ENCODE peak calls at places on chromosome 1, in six cellular contexts. One of them, this sample, is unnamed.

GRCh38 chr1:209409786-209410185 is 173.7 kb upstream of the CAMK1G start:
- DNase-seq in H9: no peak
- DNase-seq in IMR-90: peak
- DNase-seq in mesenchymal stem cell: peak
- DNase-seq in H1: no peak
- DNase-seq in trophoblast cell: peak
- DNase-seq in this sample: no peak

GRCh38 chr1:111424281-111424680 is 3.3 kb downstream of the OVGP1 start:
- DNase-seq in H9: no peak
- DNase-seq in IMR-90: no peak
- DNase-seq in mesenchymal stem cell: no peak
- DNase-seq in H1: no peak
- DNase-seq in trophoblast cell: no peak
- DNase-seq in this sample: no peak

GRCh38 chr1:170634293-170634692 is 29.6 kb upstream of the PRRX1 start:
- DNase-seq in H9: no peak
- DNase-seq in IMR-90: peak
- DNase-seq in mesenchymal stem cell: peak
- DNase-seq in H1: no peak
- DNase-seq in trophoblast cell: no peak
- DNase-seq in this sample: no peak

GRCh38 chr1:2269922-2270259 is 41.8 kb downstream of the SKI start:
- DNase-seq in H9: no peak
- DNase-seq in IMR-90: no peak
- DNase-seq in mesenchymal stem cell: no peak
- DNase-seq in H1: no peak
- DNase-seq in trophoblast cell: no peak
- DNase-seq in this sample: no peak

GRCh38 chr1:18681423-18681835 is 50.8 kb downstream of the PAX7 start:
- DNase-seq in H9: no peak
- DNase-seq in IMR-90: peak
- DNase-seq in mesenchymal stem cell: peak
- DNase-seq in H1: no peak
- DNase-seq in trophoblast cell: peak
- DNase-seq in this sample: no peak

GRCh38 chr1:234495231-234495990 is 16.4 kb upstream of the TARBP1 start:
- DNase-seq in H9: no peak
- DNase-seq in IMR-90: peak
- DNase-seq in mesenchymal stem cell: peak
- DNase-seq in H1: no peak
- DNase-seq in trophoblast cell: peak
- DNase-seq in this sample: no peak

GRCh38 chr1:178031856-178032320 is 62.0 kb upstream of the RASAL2 start:
- DNase-seq in H9: peak
- DNase-seq in IMR-90: peak
- DNase-seq in mesenchymal stem cell: peak
- DNase-seq in H1: peak
- DNase-seq in trophoblast cell: peak
- DNase-seq in this sample: peak

GRCh38 chr1:205298191-205298994 is 23.2 kb downstream of the NUAK2 start:
- DNase-seq in H9: peak
- DNase-seq in IMR-90: peak
- DNase-seq in mesenchymal stem cell: peak
- DNase-seq in H1: no peak
- DNase-seq in trophoblast cell: peak
- DNase-seq in this sample: no peak

GRCh38 chr1:23577056-23577985 is 18.0 kb upstream of the ID3 start:
- DNase-seq in H9: no peak
- DNase-seq in IMR-90: peak
- DNase-seq in mesenchymal stem cell: peak
- DNase-seq in H1: no peak
- DNase-seq in trophoblast cell: peak
- DNase-seq in this sample: no peak

GRCh38 chr1:111127923-111128643 is 11.8 kb downstream of the DRAM2 start:
- DNase-seq in H9: no peak
- DNase-seq in IMR-90: no peak
- DNase-seq in mesenchymal stem cell: no peak
- DNase-seq in H1: no peak
- DNase-seq in trophoblast cell: peak
- DNase-seq in this sample: no peak

GRCh38 chr1:167876597-167877175 is 37.2 kb downstream of the ADCY10 start:
- DNase-seq in H9: no peak
- DNase-seq in IMR-90: no peak
- DNase-seq in mesenchymal stem cell: no peak
- DNase-seq in H1: no peak
- DNase-seq in trophoblast cell: no peak
- DNase-seq in this sample: no peak

GRCh38 chr1:89887270-89887669 is 66.4 kb downstream of the LRRC8D start:
- DNase-seq in H9: no peak
- DNase-seq in IMR-90: peak
- DNase-seq in mesenchymal stem cell: no peak
- DNase-seq in H1: no peak
- DNase-seq in trophoblast cell: peak
- DNase-seq in this sample: no peak

GRCh38 chr1:92376345-92376744 is 77.5 kb downstream of the RPAP2 start:
- DNase-seq in H9: no peak
- DNase-seq in IMR-90: no peak
- DNase-seq in mesenchymal stem cell: no peak
- DNase-seq in H1: no peak
- DNase-seq in trophoblast cell: no peak
- DNase-seq in this sample: no peak

GRCh38 chr1:176669782-176670181 is 206.8 kb downstream of the PAPPA2 start:
- DNase-seq in H9: no peak
- DNase-seq in IMR-90: no peak
- DNase-seq in mesenchymal stem cell: no peak
- DNase-seq in H1: no peak
- DNase-seq in trophoblast cell: no peak
- DNase-seq in this sample: no peak

GRCh38 chr1:202255343-202255742 is 61.7 kb downstream of the LGR6 start:
- DNase-seq in H9: no peak
- DNase-seq in IMR-90: peak
- DNase-seq in mesenchymal stem cell: peak
- DNase-seq in H1: no peak
- DNase-seq in trophoblast cell: no peak
- DNase-seq in this sample: no peak

GRCh38 chr1:150576794-150577556 is 2.4 kb downstream of the MCL1 start:
- DNase-seq in H9: no peak
- DNase-seq in IMR-90: peak
- DNase-seq in mesenchymal stem cell: peak
- DNase-seq in H1: no peak
- DNase-seq in trophoblast cell: peak
- DNase-seq in this sample: no peak

GRCh38 chr1:151963288-151963687 is 30.4 kb downstream of the S100A10 start:
- DNase-seq in H9: no peak
- DNase-seq in IMR-90: no peak
- DNase-seq in mesenchymal stem cell: no peak
- DNase-seq in H1: no peak
- DNase-seq in trophoblast cell: no peak
- DNase-seq in this sample: no peak

GRCh38 chr1:11157394-11157793 is 31.8 kb upstream of the ANGPTL7 start:
- DNase-seq in H9: no peak
- DNase-seq in IMR-90: no peak
- DNase-seq in mesenchymal stem cell: no peak
- DNase-seq in H1: no peak
- DNase-seq in trophoblast cell: no peak
- DNase-seq in this sample: no peak
- H3K27ac ChIP-seq in H9: no peak
- H3K27ac ChIP-seq in IMR-90: no peak
- H3K27ac ChIP-seq in mesenchymal stem cell: no peak
- H3K27ac ChIP-seq in H1: no peak
- H3K27ac ChIP-seq in trophoblast cell: no peak
- H3K27ac ChIP-seq in this sample: no peak

GRCh38 chr1:113905435-113905861 is 322 bp downstream of the DCLRE1B start:
- DNase-seq in H9: peak
- DNase-seq in IMR-90: no peak
- DNase-seq in mesenchymal stem cell: no peak
- DNase-seq in H1: no peak
- DNase-seq in trophoblast cell: peak
- DNase-seq in this sample: no peak

GRCh38 chr1:113903496-113904291 is 905 bp downstream of the AP4B1 start:
- DNase-seq in H9: no peak
- DNase-seq in IMR-90: no peak
- DNase-seq in mesenchymal stem cell: no peak
- DNase-seq in H1: no peak
- DNase-seq in trophoblast cell: no peak
- DNase-seq in this sample: no peak

GRCh38 chr1:113901171-113901570 is 3.4 kb downstream of the AP4B1 start:
- DNase-seq in H9: no peak
- DNase-seq in IMR-90: no peak
- DNase-seq in mesenchymal stem cell: no peak
- DNase-seq in H1: no peak
- DNase-seq in trophoblast cell: no peak
- DNase-seq in this sample: no peak

GRCh38 chr1:113904292-113904673 is 316 bp downstream of the AP4B1 start:
- DNase-seq in H9: peak
- DNase-seq in IMR-90: no peak
- DNase-seq in mesenchymal stem cell: no peak
- DNase-seq in H1: no peak
- DNase-seq in trophoblast cell: no peak
- DNase-seq in this sample: no peak

GRCh38 chr1:113904674-113905434 is at the start of the genes AP4B1 and DCLRE1B:
- DNase-seq in H9: peak
- DNase-seq in IMR-90: peak
- DNase-seq in mesenchymal stem cell: peak
- DNase-seq in H1: peak
- DNase-seq in trophoblast cell: peak
- DNase-seq in this sample: peak
- H3K4ac ChIP-seq in H9: no peak
- H3K4ac ChIP-seq in IMR-90: peak
- H3K4ac ChIP-seq in mesenchymal stem cell: peak
- H3K4ac ChIP-seq in H1: peak
- H3K4ac ChIP-seq in trophoblast cell: peak
- H3K4ac ChIP-seq in this sample: no peak

DNA sequence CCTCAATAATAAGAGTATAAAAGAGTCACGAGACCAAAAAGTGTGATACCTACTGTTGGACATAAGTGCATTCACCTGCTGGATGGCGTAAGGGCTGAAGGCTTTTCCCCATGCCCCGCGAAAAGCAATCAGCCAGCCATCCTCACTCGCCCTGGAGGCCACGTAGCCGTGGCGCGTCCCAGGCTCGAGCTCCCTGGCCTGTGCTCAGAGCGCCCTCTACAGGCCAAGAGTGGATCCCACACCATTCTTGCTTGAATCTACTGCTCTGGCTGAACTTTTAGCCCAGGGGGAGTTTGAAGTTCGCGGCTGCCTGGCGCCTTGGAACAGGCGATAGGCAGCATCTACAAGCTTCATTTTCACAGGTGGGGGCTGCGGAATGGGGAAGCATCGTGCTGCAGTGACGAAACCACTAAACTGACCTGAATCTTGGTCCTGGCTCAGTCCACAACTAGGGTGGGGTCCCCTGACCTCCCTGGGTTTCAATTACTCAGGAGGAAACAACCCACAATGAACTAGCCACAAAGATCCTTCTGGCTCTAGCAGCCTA is 70.3 kb upstream of the SERBP1 start:
- DNase-seq in H9: peak
- DNase-seq in IMR-90: peak
- DNase-seq in mesenchymal stem cell: peak
- DNase-seq in H1: peak
- DNase-seq in trophoblast cell: peak
- DNase-seq in this sample: peak
- H2AFZ ChIP-seq in H9: no peak
- H2AFZ ChIP-seq in IMR-90: peak
- H2AFZ ChIP-seq in mesenchymal stem cell: no peak
- H2AFZ ChIP-seq in H1: no peak
- H2AFZ ChIP-seq in trophoblast cell: no peak
- H2AFZ ChIP-seq in this sample: peak

GRCh38 chr1:15154480-15155036 is 1.0 kb downstream of the TMEM51 start:
- DNase-seq in H9: peak
- DNase-seq in IMR-90: no peak
- DNase-seq in mesenchymal stem cell: peak
- DNase-seq in H1: no peak
- DNase-seq in trophoblast cell: peak
- DNase-seq in this sample: no peak
- H3K27ac ChIP-seq in H9: no peak
- H3K27ac ChIP-seq in IMR-90: peak
- H3K27ac ChIP-seq in mesenchymal stem cell: no peak
- H3K27ac ChIP-seq in H1: no peak
- H3K27ac ChIP-seq in trophoblast cell: no peak
- H3K27ac ChIP-seq in this sample: no peak

GRCh38 chr1:30525980-30526651 is 197.3 kb downstream of the MATN1 start:
- DNase-seq in H9: no peak
- DNase-seq in IMR-90: peak
- DNase-seq in mesenchymal stem cell: peak
- DNase-seq in H1: no peak
- DNase-seq in trophoblast cell: no peak
- DNase-seq in this sample: no peak
- H3K4ac ChIP-seq in H9: no peak
- H3K4ac ChIP-seq in IMR-90: no peak
- H3K4ac ChIP-seq in mesenchymal stem cell: no peak
- H3K4ac ChIP-seq in H1: no peak
- H3K4ac ChIP-seq in trophoblast cell: no peak
- H3K4ac ChIP-seq in this sample: no peak

GRCh38 chr1:172449585-172450523 is 6.0 kb upstream of the PIGC start:
- DNase-seq in H9: peak
- DNase-seq in IMR-90: peak
- DNase-seq in mesenchymal stem cell: peak
- DNase-seq in H1: peak
- DNase-seq in trophoblast cell: peak
- DNase-seq in this sample: peak

GRCh38 chr1:172449012-172449584 is 5.2 kb upstream of the PIGC start:
- DNase-seq in H9: no peak
- DNase-seq in IMR-90: no peak
- DNase-seq in mesenchymal stem cell: no peak
- DNase-seq in H1: no peak
- DNase-seq in trophoblast cell: peak
- DNase-seq in this sample: no peak

GRCh38 chr1:172450524-172450885 is 6.6 kb upstream of the PIGC start:
- DNase-seq in H9: no peak
- DNase-seq in IMR-90: no peak
- DNase-seq in mesenchymal stem cell: no peak
- DNase-seq in H1: no peak
- DNase-seq in trophoblast cell: peak
- DNase-seq in this sample: no peak

GRCh38 chr1:172452536-172453159 is 8.8 kb upstream of the PIGC start:
- DNase-seq in H9: no peak
- DNase-seq in IMR-90: no peak
- DNase-seq in mesenchymal stem cell: no peak
- DNase-seq in H1: no peak
- DNase-seq in trophoblast cell: peak
- DNase-seq in this sample: no peak

DNA sequence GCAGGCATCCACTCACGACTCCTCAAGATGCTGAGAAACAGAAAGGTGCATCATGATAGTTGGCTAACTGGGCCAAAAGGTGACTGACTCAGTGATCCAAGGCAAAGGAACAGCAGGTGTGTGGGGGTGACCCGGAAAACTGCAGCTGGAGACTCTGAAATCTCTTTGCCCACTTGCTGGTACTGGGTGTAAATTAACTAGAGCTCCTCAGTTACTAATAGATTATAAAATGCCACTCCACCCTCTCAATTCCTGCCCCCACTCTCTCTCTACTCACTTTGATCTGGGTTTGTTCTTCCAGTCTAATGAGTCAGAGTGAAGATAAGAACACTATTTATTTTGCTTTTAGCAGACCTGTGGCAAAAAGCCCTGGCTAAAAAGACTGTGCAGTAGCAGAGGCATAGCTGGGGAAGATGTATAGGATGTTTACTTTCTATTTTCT is 7.2 kb upstream of the PIGC start:
- DNase-seq in H9: no peak
- DNase-seq in IMR-90: peak
- DNase-seq in mesenchymal stem cell: peak
- DNase-seq in H1: no peak
- DNase-seq in trophoblast cell: peak
- DNase-seq in this sample: no peak
- H2AFZ ChIP-seq in H9: no peak
- H2AFZ ChIP-seq in IMR-90: no peak
- H2AFZ ChIP-seq in mesenchymal stem cell: no peak
- H2AFZ ChIP-seq in H1: peak
- H2AFZ ChIP-seq in trophoblast cell: no peak
- H2AFZ ChIP-seq in this sample: peak